ENCODE peak calls at places on chromosomes 11 and 22, in nine cellular contexts. N, D, Z, Y, R, U, O, S and P are unnamed samples.

GRCh38 chr11:126378763-126379162 is 23.3 kb downstream of the ST3GAL4 start:
- DNase-seq in N (no peak), D (no peak), Z (no peak), Y (no peak), R (no peak), U (no peak), O (no peak), S (no peak), P (no peak)

GRCh38 chr22:17700778-17701177 is 62.2 kb downstream of the BCL2L13 start:
- DNase-seq in N (no peak), D (no peak), Z (no peak), Y (no peak), R (no peak), U (no peak), O (no peak), S (no peak), P (no peak)

GRCh38 chr11:111765320-111765983 is 737 bp downstream of the PPP2R1B start:
- DNase-seq in N (no peak), D (peak; percentile 7), Z (no peak), Y (no peak), R (no peak), U (no peak), O (no peak), S (peak; percentile 2), P (no peak)

GRCh38 chr11:12671378-12671777 is 2.8 kb upstream of the TEAD1 start:
- DNase-seq in N (no peak), D (no peak), Z (no peak), Y (no peak), R (no peak), U (no peak), O (no peak), S (no peak), P (no peak)

GRCh38 chr22:40204331-40205116 is 26.8 kb downstream of the TNRC6B start:
- DNase-seq in N (no peak), D (peak; percentile 76), Z (no peak), Y (no peak), R (peak; percentile 11), U (peak; percentile 26), O (no peak), S (no peak), P (no peak)

GRCh38 chr11:113475160-113475761 is at the start of gene DRD2:
- DNase-seq in N (no peak), D (no peak), Z (peak; percentile 27), Y (no peak), R (no peak), U (no peak), O (no peak), S (no peak), P (no peak)

GRCh38 chr11:36792870-36793541 is 195.0 kb upstream of the RAG2 start:
- DNase-seq in N (no peak), D (no peak), Z (no peak), Y (no peak), R (no peak), U (no peak), O (no peak), S (no peak), P (no peak)

GRCh38 chr11:126173257-126173656 is 38.2 kb downstream of the RPUSD4 start:
- DNase-seq in N (no peak), D (no peak), Z (no peak), Y (no peak), R (no peak), U (no peak), O (no peak), S (no peak), P (no peak)

GRCh38 chr11:78943841-78944240 is 369.2 kb upstream of the NARS2 start:
- DNase-seq in N (no peak), D (no peak), Z (no peak), Y (no peak), R (no peak), U (no peak), O (no peak), S (no peak), P (no peak)

GRCh38 chr22:31917227-31917921 is 27.0 kb upstream of the YWHAH start:
- DNase-seq in N (no peak), D (no peak), Z (no peak), Y (peak; percentile 48), R (no peak), U (no peak), O (peak; percentile 37), S (no peak), P (no peak)

GRCh38 chr11:121870202-121871045 is 245.6 kb downstream of the BLID start:
- DNase-seq in N (no peak), D (no peak), Z (no peak), Y (no peak), R (no peak), U (no peak), O (no peak), S (no peak), P (no peak)

GRCh38 chr11:35214792-35215193 is 75.8 kb downstream of the CD44 start:
- DNase-seq in N (no peak), D (peak; percentile 24), Z (no peak), Y (peak; percentile 44), R (peak; percentile 80), U (peak; percentile 100), O (no peak), S (peak; percentile 88), P (peak; percentile 71)

GRCh38 chr11:1881442-1882264 is 10.0 kb downstream of the PRR33 start:
- DNase-seq in N (peak; percentile 71), D (no peak), Z (no peak), Y (no peak), R (no peak), U (no peak), O (no peak), S (no peak), P (no peak)

GRCh38 chr22:42895087-42895486 is 38.0 kb upstream of the ARFGAP3 start:
- DNase-seq in N (no peak), D (no peak), Z (no peak), Y (peak; percentile 81), R (no peak), U (no peak), O (peak; percentile 36), S (no peak), P (no peak)

GRCh38 chr11:2276280-2276998 is 6.1 kb upstream of the ASCL2 start:
- DNase-seq in N (peak; percentile 64), D (no peak), Z (no peak), Y (no peak), R (no peak), U (no peak), O (no peak), S (no peak), P (no peak)

GRCh38 chr22:49975543-49976389 is 15.2 kb downstream of the PIM3 start:
- DNase-seq in N (peak; percentile 75), D (no peak), Z (no peak), Y (peak; percentile 58), R (no peak), U (no peak), O (no peak), S (no peak), P (no peak)

GRCh38 chr11:124745835-124746620 is 6.0 kb downstream of the VSIG2 start:
- DNase-seq in N (no peak), D (no peak), Z (no peak), Y (peak; percentile 53), R (no peak), U (no peak), O (no peak), S (no peak), P (no peak)

GRCh38 chr11:132099692-132100091 is 729.3 kb downstream of the NTM start:
- DNase-seq in N (no peak), D (no peak), Z (peak; percentile 17), Y (peak; percentile 23), R (no peak), U (no peak), O (no peak), S (no peak), P (no peak)

GRCh38 chr11:108218455-108218854 is 4.0 kb downstream of the NPAT start:
- DNase-seq in N (no peak), D (no peak), Z (no peak), Y (no peak), R (no peak), U (no peak), O (no peak), S (no peak), P (no peak)

GRCh38 chr11:7098235-7098832 is 9.5 kb downstream of the RBMXL2 start:
- DNase-seq in N (no peak), D (peak; percentile 27), Z (peak; percentile 39), Y (peak; percentile 53), R (peak; percentile 14), U (peak; percentile 54), O (peak; percentile 11), S (peak; percentile 27), P (peak; percentile 10)

GRCh38 chr11:115627666-115628460 is 123.6 kb upstream of the CADM1 start:
- DNase-seq in N (no peak), D (no peak), Z (no peak), Y (no peak), R (no peak), U (no peak), O (no peak), S (no peak), P (no peak)

GRCh38 chr11:46541593-46542371 is 52.0 kb downstream of the AMBRA1 start:
- DNase-seq in N (no peak), D (no peak), Z (no peak), Y (no peak), R (no peak), U (no peak), O (no peak), S (no peak), P (no peak)

GRCh38 chr11:131739243-131739882 is 368.9 kb downstream of the NTM start:
- DNase-seq in N (no peak), D (no peak), Z (no peak), Y (no peak), R (no peak), U (no peak), O (no peak), S (no peak), P (no peak)

GRCh38 chr22:33600595-33600994 is 319.7 kb downstream of the LARGE1 start:
- DNase-seq in N (no peak), D (no peak), Z (no peak), Y (no peak), R (no peak), U (no peak), O (no peak), S (no peak), P (no peak)

GRCh38 chr11:93116641-93117577 is 80.9 kb downstream of the SLC36A4 start:
- DNase-seq in N (no peak), D (no peak), Z (no peak), Y (no peak), R (no peak), U (peak; percentile 10), O (no peak), S (no peak), P (no peak)

GRCh38 chr11:74871037-74871436 is 77.9 kb downstream of the XRRA1 start:
- DNase-seq in N (no peak), D (no peak), Z (no peak), Y (no peak), R (no peak), U (no peak), O (no peak), S (no peak), P (no peak)

GRCh38 chr11:65726660-65727059 is 6.1 kb upstream of the RNASEH2C start:
- DNase-seq in N (no peak), D (no peak), Z (no peak), Y (no peak), R (no peak), U (no peak), O (no peak), S (no peak), P (no peak)

GRCh38 chr11:112961751-112962747 is 829 bp downstream of the NCAM1 start:
- DNase-seq in N (no peak), D (peak; percentile 2), Z (peak; percentile 39), Y (peak; percentile 21), R (no peak), U (no peak), O (no peak), S (peak; percentile 21), P (no peak)

GRCh38 chr11:82797595-82797971 is 63.9 kb upstream of the FAM181B start:
- DNase-seq in N (no peak), D (no peak), Z (no peak), Y (no peak), R (no peak), U (no peak), O (no peak), S (no peak), P (no peak)

GRCh38 chr11:38131535-38131934 is 1533.5 kb upstream of the RAG2 start:
- DNase-seq in N (no peak), D (no peak), Z (no peak), Y (no peak), R (no peak), U (no peak), O (no peak), S (no peak), P (no peak)

GRCh38 chr11:2940166-2940929 is 11.1 kb upstream of the PHLDA2 start:
- DNase-seq in N (peak; percentile 74), D (peak; percentile 82), Z (no peak), Y (peak; percentile 65), R (no peak), U (peak; percentile 65), O (no peak), S (peak; percentile 91), P (no peak)